ENCODE peak calls at places on chromosomes 13 and 19, in four cellular contexts. One of them, this sample, is unnamed.

GRCh38 chr13:31587696-31588266 is 151.5 kb upstream of the RXFP2 start:
- DNase-seq in stromal cell of bone marrow: peak
- DNase-seq in NCI-H510A treated with DMSO at 0.1 percent for 48 hours: no peak
- DNase-seq in A172: no peak
- DNase-seq in this sample: no peak

GRCh38 chr19:42422576-42423461 is 4.4 kb downstream of the LIPE start:
- DNase-seq in NCI-H510A treated with DMSO at 0.1 percent for 48 hours: peak
- DNase-seq in A172: no peak
- DNase-seq in stromal cell of bone marrow: no peak
- DNase-seq in this sample: no peak

GRCh38 chr19:51372649-51373504 is at the start of gene NKG7:
- DNase-seq in A172: no peak
- DNase-seq in NCI-H510A treated with DMSO at 0.1 percent for 48 hours: no peak
- DNase-seq in stromal cell of bone marrow: no peak
- DNase-seq in this sample: no peak

GRCh38 chr19:38733493-38734175 is 10.6 kb downstream of the CAPN12 start:
- DNase-seq in NCI-H510A treated with DMSO at 0.1 percent for 48 hours: no peak
- DNase-seq in A172: peak
- DNase-seq in stromal cell of bone marrow: no peak
- DNase-seq in this sample: peak

GRCh38 chr13:53336441-53337160 is 308.0 kb downstream of the OLFM4 start:
- DNase-seq in NCI-H510A treated with DMSO at 0.1 percent for 48 hours: no peak
- DNase-seq in A172: no peak
- DNase-seq in stromal cell of bone marrow: no peak
- DNase-seq in this sample: no peak

GRCh38 chr13:95906999-95907398 is 146.2 kb downstream of the UGGT2 start:
- DNase-seq in A172: no peak
- DNase-seq in stromal cell of bone marrow: no peak
- DNase-seq in NCI-H510A treated with DMSO at 0.1 percent for 48 hours: no peak
- DNase-seq in this sample: no peak

GRCh38 chr19:19510432-19510831 is 4.9 kb downstream of the TSSK6 start:
- DNase-seq in stromal cell of bone marrow: no peak
- DNase-seq in NCI-H510A treated with DMSO at 0.1 percent for 48 hours: no peak
- DNase-seq in A172: no peak
- DNase-seq in this sample: no peak

GRCh38 chr13:73268306-73268705 is 209.5 kb downstream of the KLF5 start:
- DNase-seq in stromal cell of bone marrow: no peak
- DNase-seq in NCI-H510A treated with DMSO at 0.1 percent for 48 hours: no peak
- DNase-seq in A172: peak
- DNase-seq in this sample: no peak

GRCh38 chr19:16125738-16126495 is 14.2 kb downstream of the RAB8A start:
- DNase-seq in NCI-H510A treated with DMSO at 0.1 percent for 48 hours: no peak
- DNase-seq in A172: no peak
- DNase-seq in stromal cell of bone marrow: no peak
- DNase-seq in this sample: no peak

GRCh38 chr19:3058009-3058820 is 4.1 kb downstream of the TLE5 start:
- DNase-seq in stromal cell of bone marrow: no peak
- DNase-seq in NCI-H510A treated with DMSO at 0.1 percent for 48 hours: no peak
- DNase-seq in A172: no peak
- DNase-seq in this sample: no peak

GRCh38 chr13:49840266-49840665 is 47.8 kb upstream of the KPNA3 start:
- DNase-seq in A172: no peak
- DNase-seq in stromal cell of bone marrow: no peak
- DNase-seq in NCI-H510A treated with DMSO at 0.1 percent for 48 hours: no peak
- DNase-seq in this sample: no peak

GRCh38 chr13:41458939-41459753 is 1.8 kb downstream of the RGCC start:
- DNase-seq in stromal cell of bone marrow: peak
- DNase-seq in NCI-H510A treated with DMSO at 0.1 percent for 48 hours: no peak
- DNase-seq in A172: peak
- DNase-seq in this sample: peak

This sample was measured in 8988T.